ENCODE peak calls at places on chromosome 12, in six cellular contexts. One of them, this sample, is unnamed.

GRCh38 chr12:52644078-52644415 is 8.0 kb downstream of the KRT2 start:
- DNase-seq in HepG2: no peak
- DNase-seq in A549: no peak
- DNase-seq in K562: no peak
- DNase-seq in endothelial cell of umbilical vein: no peak
- DNase-seq in GM12878: no peak
- DNase-seq in this sample: no peak

GRCh38 chr12:19115285-19115684 is 14.2 kb upstream of the PLEKHA5 start:
- DNase-seq in HepG2: no peak
- DNase-seq in A549: no peak
- DNase-seq in K562: no peak
- DNase-seq in endothelial cell of umbilical vein: no peak
- DNase-seq in GM12878: no peak
- DNase-seq in this sample: no peak

GRCh38 chr12:93167841-93168492 is 209.8 kb upstream of the NUDT4 start:
- DNase-seq in HepG2: peak; percentile 20
- DNase-seq in A549: no peak
- DNase-seq in K562: no peak
- DNase-seq in endothelial cell of umbilical vein: peak; percentile 40
- DNase-seq in GM12878: peak; percentile 95
- DNase-seq in this sample: peak; percentile 67

GRCh38 chr12:107464644-107465043 is 221.0 kb upstream of the PWP1 start:
- DNase-seq in HepG2: no peak
- DNase-seq in A549: no peak
- DNase-seq in K562: no peak
- DNase-seq in endothelial cell of umbilical vein: no peak
- DNase-seq in GM12878: no peak
- DNase-seq in this sample: no peak

GRCh38 chr12:117485984-117486839 is 124.8 kb upstream of the NOS1 start:
- DNase-seq in HepG2: no peak
- DNase-seq in A549: peak; percentile 70
- DNase-seq in K562: no peak
- DNase-seq in endothelial cell of umbilical vein: no peak
- DNase-seq in GM12878: no peak
- DNase-seq in this sample: no peak

GRCh38 chr12:30138483-30138882 is 354.7 kb upstream of the TMTC1 start:
- DNase-seq in HepG2: no peak
- DNase-seq in A549: no peak
- DNase-seq in K562: no peak
- DNase-seq in endothelial cell of umbilical vein: no peak
- DNase-seq in GM12878: no peak
- DNase-seq in this sample: no peak

GRCh38 chr12:108833355-108833733 is 24.0 kb downstream of the SSH1 start:
- DNase-seq in HepG2: no peak
- DNase-seq in A549: peak; percentile 74
- DNase-seq in K562: no peak
- DNase-seq in endothelial cell of umbilical vein: peak; percentile 81
- DNase-seq in GM12878: no peak
- DNase-seq in this sample: no peak

GRCh38 chr12:121932914-121933521 is 14.6 kb downstream of the CFAP251 start:
- DNase-seq in HepG2: no peak
- DNase-seq in A549: no peak
- DNase-seq in K562: no peak
- DNase-seq in endothelial cell of umbilical vein: no peak
- DNase-seq in GM12878: no peak
- DNase-seq in this sample: no peak

GRCh38 chr12:98821849-98822248 is 176.8 kb downstream of the APAF1 start:
- DNase-seq in HepG2: no peak
- DNase-seq in A549: no peak
- DNase-seq in K562: no peak
- DNase-seq in endothelial cell of umbilical vein: no peak
- DNase-seq in GM12878: no peak
- DNase-seq in this sample: no peak

GRCh38 chr12:57859121-57859520 is 12.6 kb upstream of the CTDSP2 start:
- DNase-seq in HepG2: no peak
- DNase-seq in A549: no peak
- DNase-seq in K562: no peak
- DNase-seq in endothelial cell of umbilical vein: no peak
- DNase-seq in GM12878: no peak
- DNase-seq in this sample: no peak

GRCh38 chr12:132921685-132922084 is 34.3 kb upstream of the CHFR start:
- DNase-seq in HepG2: no peak
- DNase-seq in A549: no peak
- DNase-seq in K562: peak; percentile 36
- DNase-seq in endothelial cell of umbilical vein: no peak
- DNase-seq in GM12878: no peak
- DNase-seq in this sample: no peak

GRCh38 chr12:26275313-26276257 is 80.2 kb downstream of the SSPN start:
- DNase-seq in HepG2: peak; percentile 32
- DNase-seq in A549: no peak
- DNase-seq in K562: no peak
- DNase-seq in endothelial cell of umbilical vein: no peak
- DNase-seq in GM12878: no peak
- DNase-seq in this sample: peak; percentile 96

GRCh38 chr12:27779837-27780611 is at the start of the genes KLHL42 and MANSC4:
- DNase-seq in HepG2: peak; percentile 30
- DNase-seq in A549: peak; percentile 43
- DNase-seq in K562: peak; percentile 81
- DNase-seq in endothelial cell of umbilical vein: peak; percentile 63
- DNase-seq in GM12878: no peak
- DNase-seq in this sample: peak; percentile 91

GRCh38 chr12:122090759-122091535 is 12.4 kb downstream of the MLXIP start:
- DNase-seq in HepG2: no peak
- DNase-seq in A549: no peak
- DNase-seq in K562: no peak
- DNase-seq in endothelial cell of umbilical vein: no peak
- DNase-seq in GM12878: no peak
- DNase-seq in this sample: no peak

GRCh38 chr12:29707846-29708245 is 75.9 kb downstream of the TMTC1 start:
- DNase-seq in HepG2: no peak
- DNase-seq in A549: no peak
- DNase-seq in K562: no peak
- DNase-seq in endothelial cell of umbilical vein: no peak
- DNase-seq in GM12878: no peak
- DNase-seq in this sample: no peak

GRCh38 chr12:80864046-80864735 is 73.5 kb downstream of the LIN7A start:
- DNase-seq in HepG2: no peak
- DNase-seq in A549: no peak
- DNase-seq in K562: no peak
- DNase-seq in endothelial cell of umbilical vein: no peak
- DNase-seq in GM12878: no peak
- DNase-seq in this sample: no peak

GRCh38 chr12:13843841-13844240 is 137.6 kb downstream of the GRIN2B start:
- DNase-seq in HepG2: no peak
- DNase-seq in A549: no peak
- DNase-seq in K562: no peak
- DNase-seq in endothelial cell of umbilical vein: no peak
- DNase-seq in GM12878: no peak
- DNase-seq in this sample: no peak

GRCh38 chr12:49983892-49984291 is 11.1 kb downstream of the AQP6 start:
- DNase-seq in HepG2: no peak
- DNase-seq in A549: no peak
- DNase-seq in K562: no peak
- DNase-seq in endothelial cell of umbilical vein: peak; percentile 87
- DNase-seq in GM12878: no peak
- DNase-seq in this sample: no peak

GRCh38 chr12:45388545-45388944 is 172.7 kb downstream of the ANO6 start:
- DNase-seq in HepG2: peak; percentile 29
- DNase-seq in A549: peak; percentile 54
- DNase-seq in K562: no peak
- DNase-seq in endothelial cell of umbilical vein: peak; percentile 58
- DNase-seq in GM12878: no peak
- DNase-seq in this sample: peak; percentile 50

GRCh38 chr12:42589465-42590323 is at the start of gene PRICKLE1:
- DNase-seq in HepG2: no peak
- DNase-seq in A549: peak; percentile 24
- DNase-seq in K562: peak; percentile 77
- DNase-seq in endothelial cell of umbilical vein: peak; percentile 69
- DNase-seq in GM12878: no peak
- DNase-seq in this sample: peak; percentile 65

GRCh38 chr12:16939871-16940306 is 333.9 kb upstream of the LMO3 start:
- DNase-seq in HepG2: peak; percentile 80
- DNase-seq in A549: peak; percentile 56
- DNase-seq in K562: peak; percentile 37
- DNase-seq in endothelial cell of umbilical vein: peak; percentile 4
- DNase-seq in GM12878: peak; percentile 26
- DNase-seq in this sample: peak; percentile 83

GRCh38 chr12:85519163-85519562 is 239.1 kb downstream of the ALX1 start:
- DNase-seq in HepG2: no peak
- DNase-seq in A549: no peak
- DNase-seq in K562: no peak
- DNase-seq in endothelial cell of umbilical vein: no peak
- DNase-seq in GM12878: no peak
- DNase-seq in this sample: no peak

GRCh38 chr12:104280703-104281458 is 22.7 kb upstream of the EID3 start:
- DNase-seq in HepG2: peak; percentile 43
- DNase-seq in A549: peak; percentile 67
- DNase-seq in K562: no peak
- DNase-seq in endothelial cell of umbilical vein: peak; percentile 79
- DNase-seq in GM12878: no peak
- DNase-seq in this sample: peak; percentile 85

GRCh38 chr12:109833307-109834189 is at the start of gene TRPV4:
- DNase-seq in HepG2: no peak
- DNase-seq in A549: no peak
- DNase-seq in K562: peak; percentile 85
- DNase-seq in endothelial cell of umbilical vein: peak; percentile 64
- DNase-seq in GM12878: no peak
- DNase-seq in this sample: no peak

GRCh38 chr12:56928262-56928661 is 5.9 kb downstream of the SDR9C7 start:
- DNase-seq in HepG2: no peak
- DNase-seq in A549: no peak
- DNase-seq in K562: no peak
- DNase-seq in endothelial cell of umbilical vein: no peak
- DNase-seq in GM12878: no peak
- DNase-seq in this sample: no peak

GRCh38 chr12:101743242-101743641 is 4.0 kb upstream of the SYCP3 start:
- DNase-seq in HepG2: no peak
- DNase-seq in A549: no peak
- DNase-seq in K562: no peak
- DNase-seq in endothelial cell of umbilical vein: no peak
- DNase-seq in GM12878: no peak
- DNase-seq in this sample: no peak

GRCh38 chr12:106195638-106196037 is 52.2 kb downstream of the CKAP4 start:
- DNase-seq in HepG2: peak; percentile 72
- DNase-seq in A549: no peak
- DNase-seq in K562: no peak
- DNase-seq in endothelial cell of umbilical vein: no peak
- DNase-seq in GM12878: no peak
- DNase-seq in this sample: peak; percentile 35
- TF ChIP-seq MYC in HepG2: no peak
- TF ChIP-seq MYC in A549: no peak
- TF ChIP-seq MYC in K562: no peak
- TF ChIP-seq MYC in endothelial cell of umbilical vein: no peak
- TF ChIP-seq MYC in GM12878: no peak
- TF ChIP-seq MYC in this sample: no peak

GRCh38 chr12:69154585-69155363 is 84.6 kb upstream of the CPSF6 start:
- DNase-seq in HepG2: peak; percentile 60
- DNase-seq in A549: peak; percentile 62
- DNase-seq in K562: peak; percentile 69
- DNase-seq in endothelial cell of umbilical vein: peak; percentile 49
- DNase-seq in GM12878: peak; percentile 30
- DNase-seq in this sample: peak; percentile 83
- TF ChIP-seq MAX in HepG2: peak; percentile 44
- TF ChIP-seq MAX in A549: no peak
- TF ChIP-seq MAX in K562: no peak
- TF ChIP-seq MAX in endothelial cell of umbilical vein: peak; percentile 19
- TF ChIP-seq MAX in GM12878: peak; percentile 52
- TF ChIP-seq MAX in this sample: peak; percentile 77

GRCh38 chr12:3557136-3557697 is 66.2 kb downstream of the PRMT8 start:
- DNase-seq in HepG2: no peak
- DNase-seq in A549: no peak
- DNase-seq in K562: no peak
- DNase-seq in endothelial cell of umbilical vein: no peak
- DNase-seq in GM12878: no peak
- DNase-seq in this sample: no peak
- TF ChIP-seq MYC in HepG2: no peak
- TF ChIP-seq MYC in A549: no peak
- TF ChIP-seq MYC in K562: no peak
- TF ChIP-seq MYC in endothelial cell of umbilical vein: no peak
- TF ChIP-seq MYC in GM12878: no peak
- TF ChIP-seq MYC in this sample: no peak

DNA sequence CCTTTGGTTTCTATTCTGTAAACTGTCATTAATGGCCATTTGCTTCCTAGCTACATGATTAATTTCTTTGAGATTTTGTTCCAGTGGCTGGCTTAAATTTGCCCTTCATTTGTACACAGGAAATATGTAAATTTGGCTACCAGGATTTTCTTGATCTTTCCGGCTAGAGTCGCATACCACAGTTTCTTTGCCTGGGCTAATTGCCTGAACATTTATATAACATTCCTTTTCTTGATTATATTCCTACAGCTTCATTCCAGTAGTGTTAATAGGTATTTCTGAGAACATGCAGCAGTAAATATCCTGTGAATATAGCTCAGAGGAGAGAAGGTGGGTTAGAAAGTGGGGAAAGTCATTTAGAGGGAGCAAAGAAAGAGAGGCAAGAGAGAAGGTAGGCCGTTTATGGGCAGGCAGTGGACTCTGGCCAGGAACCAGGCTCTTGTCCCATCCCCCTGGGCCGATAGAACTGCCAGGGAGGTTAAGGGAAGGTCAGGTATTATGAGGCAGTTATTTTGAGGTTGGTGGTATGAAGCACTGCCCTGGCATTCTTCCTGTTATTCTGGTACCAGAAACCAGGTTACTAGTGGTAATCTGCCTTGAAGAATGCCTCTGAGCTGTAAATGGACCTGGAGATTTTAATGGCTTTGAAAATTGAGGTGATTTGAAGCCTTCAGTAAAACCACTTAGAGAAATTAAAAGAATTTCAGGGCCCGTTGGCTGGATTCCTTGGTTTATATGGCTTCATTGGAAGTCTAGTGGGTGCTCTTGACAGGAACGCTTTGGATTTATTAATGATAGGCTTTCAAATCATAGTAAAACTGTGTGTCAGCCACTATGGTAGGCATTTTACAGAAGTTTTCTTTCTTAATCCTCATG is 4.4 kb downstream of the RNF10 start:
- DNase-seq in HepG2: peak; percentile 73
- DNase-seq in A549: no peak
- DNase-seq in K562: no peak
- DNase-seq in endothelial cell of umbilical vein: peak; percentile 90
- DNase-seq in GM12878: no peak
- DNase-seq in this sample: peak; percentile 34
- TF ChIP-seq MAX in HepG2: no peak
- TF ChIP-seq MAX in A549: no peak
- TF ChIP-seq MAX in K562: no peak
- TF ChIP-seq MAX in endothelial cell of umbilical vein: no peak
- TF ChIP-seq MAX in GM12878: no peak
- TF ChIP-seq MAX in this sample: no peak